ENCODE peak calls at places on chromosomes 13 and 19, in ten cellular contexts. D is stomach, F is tibial nerve, U is A549, L is SK-N-SH, T is suprapubic skin, B is ovary, N is transverse colon, M is HepG2, P is upper lobe of left lung. Q is an unnamed sample.
A peak's percentile ranks its signal among the peaks of the same experiment; 100 is the strongest.

GRCh38 chr19:8973501-8974091 is 36.6 kb downstream of the MUC16 start:
- DNase-seq in D (no peak), B (no peak), F (no peak), L (no peak), M (no peak), P (no peak), T (no peak), N (no peak), U (no peak), Q (no peak)

GRCh38 chr13:39773833-39774232 is 118.4 kb downstream of the COG6 start:
- DNase-seq in M (no peak), T (no peak), N (no peak), P (no peak), U (no peak), F (no peak), D (no peak), L (no peak), B (no peak), Q (no peak)

GRCh38 chr19:13859361-13859880 is 17.5 kb upstream of the NANOS3 start:
- DNase-seq in L (peak; percentile 38), B (no peak), M (no peak), F (no peak), N (no peak), P (no peak), U (no peak), D (no peak), T (no peak), Q (peak; percentile 75)

GRCh38 chr19:31528261-31528660 is 179.0 kb upstream of the TSHZ3 start:
- DNase-seq in T (no peak), P (no peak), L (no peak), D (no peak), U (no peak), N (no peak), M (no peak), F (no peak), B (no peak), Q (peak; percentile 64)

GRCh38 chr13:88754141-88754540 is 1083.0 kb downstream of the SLITRK5 start:
- DNase-seq in N (no peak), T (no peak), M (no peak), U (no peak), B (no peak), L (no peak), F (no peak), D (no peak), P (no peak), Q (no peak)

GRCh38 chr13:100673831-100674362 is 698 bp downstream of the TMTC4 start:
- DNase-seq in P (peak; percentile 41), M (peak; percentile 58), N (peak; percentile 39), U (peak; percentile 63), D (peak; percentile 55), F (peak; percentile 24), T (no peak), L (no peak), B (peak; percentile 81), Q (no peak)

GRCh38 chr19:49847731-49848696 is 2.9 kb upstream of the PTOV1 start:
- DNase-seq in N (no peak), M (no peak), F (no peak), U (no peak), D (no peak), P (peak; percentile 50), T (no peak), B (no peak), L (no peak), Q (no peak)

GRCh38 chr19:2575734-2576481 is 100.0 kb downstream of the GADD45B start:
- DNase-seq in U (no peak), P (no peak), M (peak; percentile 79), N (peak; percentile 42), T (peak; percentile 95), F (peak; percentile 84), B (peak; percentile 91), D (peak; percentile 66), L (peak; percentile 53), Q (peak; percentile 95)

GRCh38 chr13:36030670-36031331 is 100.4 kb downstream of the DCLK1 start:
- DNase-seq in P (no peak), T (no peak), N (no peak), D (no peak), U (no peak), M (no peak), L (peak; percentile 20), B (no peak), F (no peak), Q (no peak)

GRCh38 chr19:15587663-15588062 is 27.4 kb upstream of the CYP4F8 start:
- DNase-seq in T (peak; percentile 45), D (peak; percentile 44), L (no peak), F (peak; percentile 45), M (no peak), B (no peak), P (peak; percentile 80), U (no peak), N (peak; percentile 16), Q (no peak)

GRCh38 chr13:67971291-67971690 is 741.2 kb upstream of the PCDH9 start:
- DNase-seq in L (no peak), T (no peak), F (no peak), D (no peak), P (no peak), U (no peak), B (no peak), M (no peak), N (no peak), Q (no peak)

GRCh38 chr19:12159773-12160414 is 3.0 kb upstream of the ZNF136 start:
- DNase-seq in M (no peak), D (no peak), N (no peak), P (no peak), T (no peak), B (no peak), F (no peak), L (peak; percentile 48), U (no peak), Q (no peak)

GRCh38 chr19:12166596-12166995 is 3.7 kb downstream of the ZNF136 start:
- DNase-seq in M (no peak), N (no peak), P (no peak), F (no peak), D (no peak), L (no peak), U (no peak), B (no peak), T (no peak), Q (no peak)

GRCh38 chr19:12162882-12163806 is at the start of gene ZNF136:
- DNase-seq in M (peak; percentile 94), L (peak; percentile 98), D (peak; percentile 95), B (peak; percentile 93), F (peak; percentile 87), T (peak; percentile 98), P (peak; percentile 97), U (peak; percentile 86), N (peak; percentile 96), Q (peak; percentile 96)

GRCh38 chr19:12162513-12162881 is 399 bp upstream of the ZNF136 start:
- DNase-seq in U (no peak), D (no peak), T (no peak), F (no peak), M (no peak), P (no peak), L (no peak), B (no peak), N (no peak), Q (no peak)

DNA sequence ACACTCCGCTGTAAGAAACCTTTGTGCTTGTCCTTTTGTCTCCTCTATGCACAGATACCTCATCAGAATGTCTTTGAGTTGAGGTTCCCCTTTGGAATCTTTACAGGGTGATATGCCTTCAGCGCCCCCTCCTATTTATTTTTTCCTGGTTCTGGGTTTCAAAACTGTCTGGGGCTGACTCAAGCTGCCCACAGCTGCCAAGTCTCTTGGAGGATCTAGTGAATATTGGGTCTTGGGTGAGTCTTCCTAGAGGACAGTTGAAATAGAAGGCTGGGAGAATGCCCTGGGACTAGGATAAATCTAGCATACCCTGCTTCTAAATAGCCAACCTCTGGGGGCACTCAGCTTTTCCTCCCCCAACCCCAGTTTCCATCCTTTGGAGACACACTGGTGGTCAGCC is 945 bp downstream of the ZNF136 start:
- DNase-seq in B (no peak), U (no peak), N (no peak), D (no peak), F (no peak), L (peak; percentile 30), P (no peak), M (no peak), T (no peak), Q (no peak)
- H3K27ac ChIP-seq in B (no peak overlapping the region), U (no peak overlapping the region), N (peak overlapping the region; percentile 94), D (peak overlapping the region; percentile 98), F (no peak overlapping the region), L (peak overlapping the region; percentile 92), P (peak overlapping the region; percentile 98), M (peak overlapping the region; percentile 94), T (peak overlapping the region; percentile 95), Q (peak overlapping the region; percentile 98)

DNA sequence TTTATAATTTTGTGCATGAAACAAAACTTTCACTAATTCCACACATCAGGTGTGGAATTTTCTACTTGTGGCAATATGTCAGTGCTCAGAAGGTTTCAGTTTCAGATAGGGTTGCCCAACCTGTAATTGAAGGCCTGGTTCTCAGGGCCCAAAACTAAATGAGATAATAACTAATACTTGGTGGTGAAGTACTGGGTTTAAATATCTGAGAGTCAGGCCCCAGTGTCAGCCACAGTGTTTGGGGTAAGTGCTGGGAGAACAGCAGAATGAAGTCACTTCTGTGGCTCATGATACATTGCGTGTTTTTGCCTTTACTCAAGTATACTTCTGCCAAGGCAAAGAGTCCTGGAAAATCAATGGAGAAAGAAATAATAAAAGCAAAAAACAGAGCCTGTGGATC is 5.6 kb downstream of the SAFB start:
- DNase-seq in B (no peak), U (no peak), P (no peak), F (no peak), L (no peak), D (no peak), N (no peak), M (no peak), T (no peak), Q (no peak)
- H3K4me1 ChIP-seq in B (peaks cover 27% of the 10 kb centered on the region), U (peaks cover 23% of the 10 kb centered on the region), P (peaks cover 77% of the 10 kb centered on the region), F (peaks cover 77% of the 10 kb centered on the region), L (peaks cover 18% of the 10 kb centered on the region), D (peaks cover 81% of the 10 kb centered on the region), N (peaks cover 90% of the 10 kb centered on the region), M (peaks cover 83% of the 10 kb centered on the region), T (peaks cover 72% of the 10 kb centered on the region), Q (peaks cover 96% of the 10 kb centered on the region)

GRCh38 chr19:10087296-10088061 is 1.4 kb downstream of the SHFL start:
- DNase-seq in D (no peak), L (no peak), N (no peak), T (no peak), F (no peak), M (no peak), U (no peak), P (no peak), B (no peak), Q (no peak)
- TF ChIP-seq EP300 in D (no peak), L (no peak), N (no peak), T (no peak), F (no peak), M (no peak), U (no peak), P (no peak), B (no peak), Q (no peak)

DNA sequence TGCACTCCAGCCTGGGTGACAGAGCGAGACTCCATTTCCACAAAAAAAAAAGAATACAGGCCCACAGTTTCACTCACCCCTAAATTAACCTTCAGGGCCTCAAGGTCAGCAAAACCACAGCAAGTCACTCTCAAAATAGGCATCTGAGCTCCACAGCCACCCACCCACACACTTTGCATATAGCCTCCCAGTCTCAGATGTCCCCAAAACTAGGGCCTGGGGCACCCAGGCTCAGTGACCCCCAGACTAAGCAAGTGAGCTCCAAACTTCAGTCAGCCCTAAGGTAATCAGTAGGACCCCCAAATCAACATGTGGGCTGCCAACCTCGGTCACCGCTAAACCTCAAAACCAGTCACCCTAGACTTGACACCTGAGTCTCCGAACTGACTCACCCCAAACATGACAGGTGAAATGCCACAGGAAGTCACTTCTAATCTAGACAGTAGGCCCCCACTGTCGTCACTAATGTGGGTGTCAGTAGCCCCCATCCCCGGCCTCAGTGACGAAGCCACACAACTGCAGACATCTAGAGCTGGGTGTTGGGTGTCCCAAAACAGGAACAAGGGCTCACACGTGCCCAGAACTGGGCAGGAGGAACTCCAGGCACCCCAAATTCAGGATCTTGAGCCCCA is 13.9 kb downstream of the RABAC1 start:
- DNase-seq in D (peak; percentile 61), F (no peak), U (no peak), B (no peak), T (no peak), M (no peak), L (no peak), N (peak; percentile 83), P (peak; percentile 61), Q (no peak)
- H3K27ac ChIP-seq in D (peak overlapping the region; percentile 39), F (no peak overlapping the region), U (no peak overlapping the region), B (no peak overlapping the region), T (no peak overlapping the region), M (no peak overlapping the region), L (no peak overlapping the region), N (no peak overlapping the region), P (no peak overlapping the region), Q (no peak overlapping the region)

Q was measured in esophagus muscularis mucosa.